ENCODE peak calls at places on chromosomes 1 and 21, in seven cellular contexts. W, U, O, D, B, I and N are unnamed samples.

GRCh38 chr1:93798301-93798700 is 80.7 kb downstream of the DNTTIP2 start:
- DNase-seq in W (no peak), U (no peak), O (no peak), D (no peak), B (no peak), I (no peak), N (no peak)

GRCh38 chr21:25772680-25773079 is 37.9 kb downstream of the GABPA start:
- DNase-seq in W (no peak), U (no peak), O (no peak), D (no peak), B (no peak), I (no peak), N (no peak)

GRCh38 chr21:42248783-42249597 is 30.1 kb downstream of the ABCG1 start:
- DNase-seq in W (no peak), U (no peak), O (no peak), D (no peak), B (no peak), I (no peak), N (no peak)

GRCh38 chr1:212554401-212554800 is 54.2 kb upstream of the ATF3 start:
- DNase-seq in W (no peak), U (no peak), O (no peak), D (no peak), B (no peak), I (no peak), N (no peak)

GRCh38 chr1:975896-976683 is 5.8 kb downstream of the PERM1 start:
- DNase-seq in W (peak), U (no peak), O (no peak), D (peak), B (peak), I (no peak), N (peak)

GRCh38 chr1:234544094-234544579 is 65.2 kb upstream of the TARBP1 start:
- DNase-seq in W (peak), U (no peak), O (peak), D (no peak), B (peak), I (no peak), N (peak)

GRCh38 chr1:201941420-201942128 is 4.8 kb downstream of the LMOD1 start:
- DNase-seq in W (no peak), U (no peak), O (no peak), D (peak), B (no peak), I (no peak), N (no peak)

GRCh38 chr1:6912507-6912906 is 127.3 kb downstream of the CAMTA1 start:
- DNase-seq in W (no peak), U (no peak), O (no peak), D (no peak), B (no peak), I (no peak), N (no peak)

GRCh38 chr1:60298290-60298689 is 224.7 kb upstream of the C1orf87 start:
- DNase-seq in W (no peak), U (no peak), O (no peak), D (no peak), B (no peak), I (no peak), N (no peak)

GRCh38 chr1:227449727-227450420 is 113.5 kb upstream of the ZNF678 start:
- DNase-seq in W (no peak), U (no peak), O (no peak), D (no peak), B (no peak), I (no peak), N (no peak)

GRCh38 chr1:173050865-173051264 is at the start of gene TNFSF18:
- DNase-seq in W (no peak), U (no peak), O (no peak), D (no peak), B (no peak), I (no peak), N (no peak)

GRCh38 chr1:3772027-3772714 is 378 bp upstream of the SMIM1 start:
- DNase-seq in W (peak), U (no peak), O (peak), D (peak), B (peak), I (peak), N (peak)

GRCh38 chr1:198929961-198930599 is 291.2 kb downstream of the PTPRC start:
- DNase-seq in W (no peak), U (no peak), O (no peak), D (peak), B (no peak), I (no peak), N (no peak)

GRCh38 chr1:43799656-43800629 is 92.6 kb downstream of the ST3GAL3 start:
- DNase-seq in W (no peak), U (no peak), O (no peak), D (no peak), B (no peak), I (no peak), N (no peak)

DNA sequence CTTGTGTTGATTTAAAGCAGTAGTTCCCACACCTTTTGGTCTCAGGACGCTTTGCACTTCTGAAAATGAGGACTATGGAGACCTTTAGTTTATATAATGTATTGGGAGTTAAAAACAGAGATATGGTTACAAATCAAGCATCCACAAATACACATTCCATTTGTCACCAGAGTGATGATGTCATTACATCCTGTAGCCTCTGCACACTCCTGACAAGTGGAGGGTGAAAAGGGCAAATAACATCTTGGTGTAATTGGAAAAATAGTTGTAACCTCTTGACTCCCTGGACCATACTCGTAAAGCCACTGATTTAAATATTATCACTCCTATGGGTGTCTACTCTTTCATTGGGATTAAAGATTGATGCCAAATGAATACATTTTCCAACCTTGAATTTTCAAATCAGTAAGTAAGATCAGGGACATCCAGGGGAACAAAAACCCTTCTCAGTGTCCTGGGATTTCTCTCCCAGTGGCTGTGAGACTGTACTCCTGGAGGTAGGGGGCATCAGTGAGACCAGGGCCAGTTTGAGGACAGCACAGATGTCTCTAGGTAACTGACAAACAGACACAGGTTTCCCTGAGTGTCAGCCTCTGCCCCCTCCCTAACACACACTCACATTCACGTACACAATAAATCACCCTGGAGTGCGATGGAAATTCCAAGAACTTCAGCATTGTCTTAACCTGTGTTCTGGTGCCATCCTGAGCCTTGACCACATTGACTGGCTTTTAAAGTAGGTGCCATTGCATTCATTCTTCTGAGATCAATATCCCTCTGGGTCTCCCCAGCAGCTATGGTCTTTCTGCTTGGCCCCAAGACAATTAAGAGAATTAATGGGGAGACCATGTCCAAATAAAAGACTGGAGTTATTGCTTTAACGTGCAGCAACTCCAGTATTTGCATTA is 63.0 kb downstream of the NR5A2 start:
- DNase-seq in W (no peak), U (no peak), O (no peak), D (peak), B (no peak), I (no peak), N (no peak)
- TF ChIP-seq CTCF in W (no peak), U (no peak), O (no peak), D (peak), B (no peak), I (no peak), N (no peak)

GRCh38 chr1:32806910-32807523 is 10.1 kb downstream of the YARS1 start:
- DNase-seq in W (no peak), U (no peak), O (no peak), D (no peak), B (no peak), I (no peak), N (peak)
- TF ChIP-seq POLR2AphosphoS5 in W (no peak), U (no peak), O (no peak), D (no peak), B (no peak), I (no peak), N (no peak)

GRCh38 chr1:8239039-8239305 is 78.9 kb upstream of the SLC45A1 start:
- DNase-seq in W (peak), U (no peak), O (no peak), D (peak), B (peak), I (no peak), N (peak)
- TF ChIP-seq CTCF in W (peak), U (no peak), O (peak), D (no peak), B (peak), I (no peak), N (no peak)

DNA sequence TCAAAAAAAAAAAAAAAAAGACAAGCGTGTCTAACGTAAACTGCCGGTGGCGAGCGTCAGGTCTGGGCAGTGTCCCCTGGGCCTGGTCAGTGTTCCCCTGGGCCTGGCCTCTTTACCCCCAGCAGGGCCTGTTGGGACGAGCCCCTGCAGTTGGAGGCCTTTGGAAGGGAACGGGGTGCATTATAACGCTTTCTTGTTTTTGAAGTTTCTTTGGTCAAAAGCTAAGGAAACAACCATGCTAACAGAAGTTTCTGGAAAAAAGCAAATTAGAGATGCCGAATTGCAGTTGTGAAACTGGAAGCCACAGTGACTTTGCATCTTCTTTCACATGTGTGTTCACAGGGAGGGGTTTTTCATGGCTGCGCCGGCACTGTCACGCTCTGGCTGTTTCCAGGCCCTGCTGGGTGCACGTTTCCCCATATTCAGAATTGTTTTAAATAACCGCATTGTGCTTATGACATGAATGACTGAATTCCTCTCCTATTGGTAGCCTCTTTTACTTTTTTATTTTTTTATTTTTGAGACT is 16.0 kb downstream of the RRP1 start:
- DNase-seq in W (no peak), U (no peak), O (no peak), D (no peak), B (peak), I (no peak), N (no peak)
- TF ChIP-seq POLR2AphosphoS5 in W (no peak), U (no peak), O (no peak), D (no peak), B (no peak), I (no peak), N (no peak)

DNA sequence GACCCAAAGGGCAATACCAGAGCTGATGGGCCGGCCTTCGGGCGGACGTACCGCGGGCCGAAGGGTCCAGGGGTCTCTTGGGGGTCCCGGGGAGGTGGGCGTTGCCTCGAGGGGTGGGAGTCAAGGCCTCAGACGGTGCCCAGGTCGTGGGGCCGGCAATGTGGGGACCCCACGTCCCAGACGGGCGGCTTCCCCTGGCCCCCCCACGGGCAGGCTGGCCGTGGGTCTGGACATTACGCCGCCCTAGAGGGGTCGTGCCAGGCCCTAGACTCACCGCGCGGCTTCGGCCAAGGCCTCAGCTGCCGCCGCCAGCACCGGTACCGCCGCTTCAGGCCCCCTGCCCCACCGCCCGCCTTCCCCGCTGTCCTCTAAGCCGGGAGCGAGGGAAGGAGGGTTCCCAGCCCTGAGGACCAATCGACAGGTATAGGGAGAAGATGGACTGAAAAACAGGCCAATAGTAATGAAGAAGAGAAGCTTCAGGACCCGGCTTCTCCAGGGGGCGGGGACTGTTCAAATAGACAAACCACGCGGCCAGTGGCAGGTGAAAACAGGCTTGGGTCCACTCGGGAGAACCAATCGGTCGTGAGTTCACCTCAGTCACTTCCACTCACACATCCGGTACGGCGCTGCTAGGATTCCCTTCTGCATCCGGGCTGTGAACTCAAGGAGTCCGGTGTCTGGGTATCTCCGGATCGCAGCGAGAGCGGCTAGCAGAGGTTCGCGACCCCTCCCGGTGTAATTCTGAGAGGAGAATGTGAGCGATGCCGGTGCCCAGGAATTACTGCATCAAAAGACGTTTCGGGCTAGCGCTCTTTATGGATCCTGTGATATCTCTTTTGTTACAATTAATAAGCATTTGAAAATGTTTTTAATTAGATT is at the start of gene MTOR:
- DNase-seq in W (peak), U (peak), O (peak), D (peak), B (peak), I (peak), N (peak)
- TF ChIP-seq CTCF in W (no peak), U (no peak), O (no peak), D (no peak), B (peak), I (no peak), N (no peak)

GRCh38 chr1:243745361-243745760 is 104.7 kb downstream of the AKT3 start:
- DNase-seq in W (no peak), U (no peak), O (no peak), D (no peak), B (no peak), I (no peak), N (no peak)

GRCh38 chr1:243751506-243751905 is 98.5 kb downstream of the AKT3 start:
- DNase-seq in W (no peak), U (no peak), O (no peak), D (no peak), B (no peak), I (no peak), N (no peak)

GRCh38 chr1:243746736-243747135 is 103.3 kb downstream of the AKT3 start:
- DNase-seq in W (no peak), U (no peak), O (no peak), D (peak), B (no peak), I (no peak), N (no peak)

GRCh38 chr1:243748227-243748626 is 101.8 kb downstream of the AKT3 start:
- DNase-seq in W (no peak), U (no peak), O (no peak), D (no peak), B (no peak), I (no peak), N (no peak)

GRCh38 chr1:243748706-243749283 is 101.2 kb downstream of the AKT3 start:
- DNase-seq in W (no peak), U (no peak), O (no peak), D (peak), B (no peak), I (peak), N (no peak)
- TF ChIP-seq POLR2AphosphoS5 in W (no peak), U (no peak), O (no peak), D (no peak), B (no peak), I (no peak), N (peak)

GRCh38 chr21:38983560-38983959 is 177.8 kb downstream of the ETS2 start:
- DNase-seq in W (no peak), U (no peak), O (no peak), D (no peak), B (no peak), I (no peak), N (no peak)

GRCh38 chr21:38984982-38985422 is 179.3 kb downstream of the ETS2 start:
- DNase-seq in W (no peak), U (no peak), O (no peak), D (no peak), B (no peak), I (peak), N (no peak)

GRCh38 chr21:38982804-38983203 is 177.1 kb downstream of the ETS2 start:
- DNase-seq in W (no peak), U (no peak), O (no peak), D (no peak), B (no peak), I (no peak), N (no peak)

GRCh38 chr21:38985423-38986378 is 180.0 kb downstream of the ETS2 start:
- DNase-seq in W (peak), U (no peak), O (peak), D (no peak), B (peak), I (peak), N (peak)

DNA sequence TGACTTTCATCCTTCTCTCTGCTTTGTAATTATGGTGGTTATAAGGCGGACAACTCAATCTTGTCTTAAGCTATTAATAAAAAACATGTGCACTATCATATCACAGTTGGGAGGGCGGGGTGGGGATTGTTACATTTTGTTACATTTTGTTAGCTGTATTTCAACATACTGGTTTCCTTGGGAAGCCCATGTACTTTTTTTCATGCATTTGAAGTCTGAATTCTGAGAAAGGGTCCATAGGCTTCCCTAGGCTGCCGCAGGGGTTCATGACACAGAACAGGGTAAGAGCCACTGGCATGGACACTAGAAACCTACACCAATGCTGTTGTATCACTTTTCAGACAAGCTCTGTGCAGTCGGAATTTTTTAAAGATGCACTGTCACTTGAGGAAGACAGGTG is 178.8 kb downstream of the ETS2 start:
- DNase-seq in W (no peak), U (no peak), O (no peak), D (no peak), B (no peak), I (no peak), N (no peak)
- TF ChIP-seq CTCF in W (no peak), U (no peak), O (no peak), D (no peak), B (no peak), I (no peak), N (no peak)

DNA sequence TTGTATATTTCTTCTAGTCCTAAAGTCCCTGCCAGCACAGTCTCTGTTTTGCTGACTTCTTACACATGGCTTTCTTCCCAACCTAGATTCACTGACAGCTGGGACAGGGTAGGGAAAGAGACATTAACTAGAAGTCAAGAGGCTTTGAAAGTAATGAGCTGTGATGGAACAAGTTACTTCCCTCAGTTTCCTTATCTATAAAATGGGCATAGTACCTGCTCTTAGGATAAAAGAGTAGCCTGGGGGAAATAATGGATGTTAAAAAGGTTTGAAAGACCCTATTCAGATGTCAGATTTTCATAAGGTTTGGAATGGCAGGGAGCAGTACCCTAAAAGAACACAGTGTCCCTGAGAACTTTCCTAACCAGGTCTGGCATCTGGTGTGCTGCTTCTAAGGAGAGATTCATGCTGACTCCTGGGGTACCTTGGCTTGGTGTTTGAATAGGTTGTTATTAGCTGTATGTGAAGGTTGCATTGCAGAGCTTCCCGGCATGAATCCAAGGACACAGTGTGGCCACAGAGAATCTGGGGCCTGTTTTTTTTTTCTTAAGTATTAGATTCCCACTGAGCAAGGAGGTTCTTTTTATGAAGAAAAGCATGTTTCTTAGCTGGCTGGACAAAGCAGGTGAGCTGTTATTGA is 47.6 kb downstream of the RASSF5 start:
- DNase-seq in W (peak), U (no peak), O (no peak), D (no peak), B (no peak), I (no peak), N (no peak)
- TF ChIP-seq POLR2AphosphoS5 in W (no peak), U (no peak), O (no peak), D (no peak), B (no peak), I (no peak), N (no peak)